ENCODE peak calls at places on chromosomes 12 and 14, in eight cellular contexts. T is fibroblast of pulmonary artery, V is left ventricle myocardium inferior, C is mammary epithelial cell, O is HCT116, X is A549, S is cardiac fibroblast, A is kidney. P is an unnamed sample.

GRCh38 chr12:14893471-14894250 is 8.0 kb upstream of the MGP start:
- DNase-seq in O (no peak), S (peak), A (no peak), C (no peak), T (peak), V (no peak), X (no peak), P (no peak)

GRCh38 chr14:76419399-76419798 is 43.5 kb downstream of the ESRRB start:
- DNase-seq in S (no peak), A (no peak), V (no peak), C (no peak), O (no peak), T (no peak), X (no peak), P (no peak)

GRCh38 chr14:68820999-68821683 is 28.3 kb upstream of the ZFP36L1 start:
- DNase-seq in T (no peak), X (no peak), V (no peak), A (no peak), O (no peak), C (no peak), S (no peak), P (no peak)

GRCh38 chr14:42854061-42854460 is 1247.4 kb downstream of the LRFN5 start:
- DNase-seq in O (no peak), S (no peak), T (no peak), C (no peak), V (no peak), A (no peak), X (no peak), P (peak)

GRCh38 chr12:8603858-8604257 is 8.8 kb downstream of the AICDA start:
- DNase-seq in C (no peak), S (no peak), O (no peak), A (no peak), T (no peak), V (no peak), X (peak), P (no peak)

GRCh38 chr12:16506394-16506793 is 99.6 kb downstream of the LMO3 start:
- DNase-seq in T (no peak), O (no peak), X (no peak), C (no peak), V (no peak), A (no peak), S (no peak), P (no peak)

GRCh38 chr14:24705840-24706239 is 71.8 kb upstream of the GZMB start:
- DNase-seq in V (no peak), O (no peak), A (no peak), X (no peak), S (no peak), C (no peak), T (no peak), P (no peak)

GRCh38 chr12:101732318-101732717 is 6.9 kb downstream of the SYCP3 start:
- DNase-seq in O (no peak), C (no peak), S (no peak), X (no peak), V (no peak), T (no peak), A (no peak), P (no peak)

GRCh38 chr12:120361506-120362208 is 7.3 kb downstream of the MSI1 start:
- DNase-seq in X (no peak), A (peak), T (peak), O (no peak), V (peak), S (peak), C (no peak), P (peak)

GRCh38 chr12:88308825-88309224 is 166.7 kb downstream of the TMTC3 start:
- DNase-seq in V (no peak), S (peak), T (peak), O (no peak), C (peak), X (peak), A (no peak), P (peak)

GRCh38 chr12:93883436-93884154 is 206.4 kb downstream of the CRADD start:
- DNase-seq in S (peak), A (no peak), V (no peak), C (no peak), T (peak), O (no peak), X (peak), P (no peak)

GRCh38 chr12:10374624-10375018 is 15.2 kb downstream of the KLRK1 start:
- DNase-seq in T (no peak), X (no peak), V (no peak), O (no peak), A (no peak), S (no peak), C (no peak), P (no peak)

GRCh38 chr12:121992059-121992879 is 29.4 kb upstream of the BCL7A start:
- DNase-seq in C (peak), O (no peak), T (peak), S (peak), V (no peak), X (peak), A (no peak), P (peak)

GRCh38 chr12:75706786-75707605 is 195.6 kb upstream of the KRR1 start:
- DNase-seq in O (no peak), X (no peak), C (no peak), S (peak), A (no peak), V (no peak), T (peak), P (no peak)

GRCh38 chr12:96571101-96571862 is 81.9 kb downstream of the CFAP54 start:
- DNase-seq in A (no peak), O (no peak), S (no peak), V (no peak), X (no peak), C (no peak), T (no peak), P (no peak)

GRCh38 chr12:117188961-117189724 is 1.1 kb downstream of the FBXO21 start:
- DNase-seq in O (no peak), C (peak), S (peak), X (peak), A (no peak), V (no peak), T (peak), P (peak)

GRCh38 chr12:94148841-94149780 is 734 bp downstream of the PLXNC1 start:
- DNase-seq in C (peak), X (peak), A (peak), O (no peak), V (peak), T (peak), S (peak), P (no peak)

GRCh38 chr14:55071870-55072640 is 20.6 kb downstream of the MAPK1IP1L start:
- DNase-seq in X (peak), T (peak), O (no peak), S (peak), A (no peak), V (peak), C (peak), P (peak)

GRCh38 chr12:121217761-121218160 is 7.8 kb downstream of the P2RX4 start:
- DNase-seq in T (no peak), O (no peak), V (no peak), X (no peak), A (no peak), S (no peak), C (no peak), P (no peak)

GRCh38 chr14:67622675-67623074 is 3.0 kb downstream of the ARG2 start:
- DNase-seq in S (peak), C (peak), O (no peak), A (no peak), V (no peak), T (peak), X (peak), P (peak)

GRCh38 chr12:2739832-2740641 is 54.7 kb upstream of the FKBP4 start:
- DNase-seq in X (peak), T (peak), S (peak), C (no peak), A (no peak), O (no peak), V (no peak), P (peak)

GRCh38 chr12:15599266-15600037 is 189.7 kb downstream of the EPS8 start:
- DNase-seq in C (peak), S (peak), A (no peak), T (peak), O (no peak), X (peak), V (no peak), P (peak)

GRCh38 chr12:58896278-58896677 is 24.0 kb downstream of the LRIG3 start:
- DNase-seq in O (no peak), X (no peak), C (no peak), T (no peak), V (no peak), S (no peak), A (no peak), P (no peak)

GRCh38 chr12:112900298-112901145 is 6.2 kb upstream of the OAS1 start:
- DNase-seq in T (peak), C (peak), A (no peak), X (peak), S (peak), V (no peak), O (peak), P (no peak)

GRCh38 chr12:88552672-88553079 is 27.6 kb downstream of the KITLG start:
- DNase-seq in T (peak), C (peak), A (no peak), X (peak), S (peak), O (no peak), V (no peak), P (no peak)

GRCh38 chr14:42113358-42114070 is 506.8 kb downstream of the LRFN5 start:
- DNase-seq in V (no peak), T (no peak), O (no peak), A (no peak), S (no peak), C (no peak), X (no peak), P (no peak)

GRCh38 chr12:5014269-5014668 is 29.4 kb upstream of the KCNA5 start:
- DNase-seq in X (no peak), O (no peak), V (no peak), A (no peak), S (no peak), T (no peak), C (no peak), P (no peak)

GRCh38 chr14:35406811-35407630 is 2.5 kb upstream of the NFKBIA start:
- DNase-seq in T (peak), S (peak), A (no peak), O (peak), X (peak), C (peak), V (no peak), P (no peak)

GRCh38 chr14:94310248-94310647 is 12.9 kb downstream of the SERPINA6 start:
- DNase-seq in A (no peak), V (no peak), T (no peak), S (no peak), O (no peak), X (no peak), C (no peak), P (no peak)

GRCh38 chr12:101875112-101875961 is 2.0 kb upstream of the DRAM1 start:
- DNase-seq in X (no peak), A (no peak), C (no peak), T (peak), O (no peak), V (no peak), S (peak), P (no peak)

GRCh38 chr12:50419112-50419909 is 18.6 kb downstream of the LARP4 start:
- DNase-seq in O (peak), S (no peak), A (no peak), V (no peak), C (peak), T (no peak), X (peak), P (no peak)

GRCh38 chr12:104958946-104959841 is 1.1 kb upstream of the SLC41A2 start:
- DNase-seq in A (no peak), V (no peak), C (peak), X (no peak), S (peak), O (no peak), T (peak), P (peak)

GRCh38 chr12:105555556-105555973 is 225.1 kb downstream of the C12orf75 start:
- DNase-seq in V (no peak), T (no peak), O (no peak), S (peak), X (peak), C (no peak), A (peak), P (no peak)

GRCh38 chr12:112685321-112685720 is 106.2 kb upstream of the RPH3A start:
- DNase-seq in S (no peak), V (no peak), O (no peak), A (no peak), C (no peak), T (no peak), X (no peak), P (no peak)

GRCh38 chr12:124422142-124422569 is 127.3 kb downstream of the RFLNA start:
- DNase-seq in C (peak), V (no peak), A (peak), S (no peak), O (no peak), T (no peak), X (peak), P (no peak)

GRCh38 chr12:54286042-54286931 is 5.8 kb downstream of the HNRNPA1 start:
- DNase-seq in C (peak), S (no peak), O (no peak), V (no peak), X (no peak), T (no peak), A (no peak), P (no peak)

GRCh38 chr12:54280401-54281260 is at the start of gene HNRNPA1:
- DNase-seq in A (peak), O (peak), S (peak), V (peak), C (peak), T (peak), X (peak), P (peak)

GRCh38 chr12:54287316-54288157 is 7.0 kb downstream of the HNRNPA1 start:
- DNase-seq in T (no peak), X (no peak), A (peak), O (no peak), S (no peak), C (no peak), V (no peak), P (no peak)

GRCh38 chr12:54282949-54283593 is 2.5 kb downstream of the HNRNPA1 start:
- DNase-seq in S (no peak), O (no peak), X (no peak), V (peak), A (no peak), T (no peak), C (no peak), P (no peak)

GRCh38 chr12:54285150-54286041 is 4.9 kb downstream of the HNRNPA1 start:
- DNase-seq in V (no peak), X (no peak), S (peak), O (no peak), C (no peak), T (no peak), A (no peak), P (no peak)
- TF ChIP-seq CTCF in V (no peak), X (peak), S (peak), O (peak), C (peak), T (peak), A (peak), P (peak)

GRCh38 chr12:26666286-26666685 is 166.7 kb downstream of the ITPR2 start:
- DNase-seq in T (peak), X (no peak), A (no peak), C (no peak), V (no peak), S (no peak), O (no peak), P (no peak)
- H3K4me3 ChIP-seq in T (no peak), X (no peak), A (no peak), C (no peak), V (no peak), S (no peak), O (no peak), P (no peak)

DNA sequence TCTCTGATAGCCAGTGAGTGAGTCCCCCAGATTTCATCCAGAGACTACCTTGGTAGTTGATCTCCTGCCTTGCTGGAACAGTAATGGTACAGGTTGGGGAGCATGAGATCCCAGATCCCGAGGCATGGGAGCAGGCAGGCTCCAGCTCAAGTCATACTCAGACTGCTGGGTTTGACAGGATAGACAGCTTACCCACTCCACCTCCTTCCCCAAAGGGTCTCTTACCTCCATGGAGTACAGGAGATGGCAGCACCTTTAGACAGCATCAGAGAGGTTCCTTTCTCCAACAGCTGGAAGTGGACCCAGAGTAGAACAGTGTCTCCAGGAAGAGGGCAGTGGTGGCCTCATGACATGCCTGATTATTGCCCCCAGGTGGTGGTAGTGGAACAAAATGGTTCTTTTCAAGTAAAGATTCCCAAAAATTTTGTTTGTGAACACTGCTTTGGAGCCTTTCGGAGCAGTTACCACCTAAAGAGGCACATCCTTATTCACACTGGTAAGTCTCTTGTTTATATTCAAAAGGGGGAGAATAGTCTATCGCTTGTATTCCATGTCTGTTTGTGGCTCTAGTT is 4.9 kb upstream of the CSAD start:
- DNase-seq in C (no peak), S (no peak), X (no peak), T (no peak), A (no peak), O (no peak), V (no peak), P (no peak)
- TF ChIP-seq CTCF in C (no peak), S (no peak), X (peak), T (no peak), A (no peak), O (peak), V (no peak), P (no peak)

GRCh38 chr12:92556622-92557421 is 146.0 kb upstream of the PLEKHG7 start:
- DNase-seq in X (no peak), S (no peak), T (no peak), A (no peak), C (no peak), O (no peak), V (no peak), P (no peak)

GRCh38 chr12:92553389-92553788 is 149.4 kb upstream of the PLEKHG7 start:
- DNase-seq in A (peak), V (peak), O (no peak), T (peak), S (no peak), X (no peak), C (peak), P (no peak)

GRCh38 chr12:92552412-92553108 is 150.2 kb upstream of the PLEKHG7 start:
- DNase-seq in X (peak), T (no peak), A (no peak), C (peak), S (no peak), O (no peak), V (no peak), P (no peak)

GRCh38 chr12:92556141-92556540 is 146.6 kb upstream of the PLEKHG7 start:
- DNase-seq in S (no peak), O (no peak), T (no peak), A (no peak), V (no peak), C (no peak), X (no peak), P (no peak)

DNA sequence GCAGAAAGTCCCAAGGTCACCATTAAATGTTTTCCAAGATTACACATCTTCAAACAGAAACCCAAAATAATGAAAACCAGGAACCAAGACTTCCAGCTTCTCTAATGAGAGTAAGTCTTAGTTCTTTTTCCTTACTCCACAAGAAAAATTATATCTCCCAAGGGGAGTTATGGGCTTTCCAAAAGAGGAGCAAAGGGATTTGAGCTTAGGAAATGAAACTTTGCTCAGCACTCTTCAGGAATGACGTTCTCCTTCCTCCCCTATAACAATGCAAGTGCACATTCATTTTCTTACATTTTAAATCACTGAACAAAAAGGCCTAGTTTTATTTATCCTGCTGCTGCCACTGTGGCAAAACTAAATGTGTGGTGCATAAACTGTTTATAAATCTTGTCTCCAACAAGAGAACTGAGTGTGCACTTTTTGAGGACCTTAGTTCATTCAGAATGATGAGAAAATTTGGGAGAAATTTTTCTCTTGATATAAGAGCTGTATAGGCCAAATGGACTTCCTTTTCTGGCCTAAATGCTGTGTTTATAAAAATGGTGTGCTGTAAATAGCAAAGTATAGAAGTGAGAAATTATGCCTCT is 148.4 kb upstream of the PLEKHG7 start:
- DNase-seq in A (no peak), S (no peak), C (no peak), X (no peak), O (no peak), V (no peak), T (no peak), P (no peak)
- H3K4me3 ChIP-seq in A (no peak), S (no peak), C (no peak), X (no peak), O (no peak), V (no peak), T (no peak), P (no peak)

GRCh38 chr14:89533761-89534160 is 116.7 kb upstream of the FOXN3 start:
- DNase-seq in A (no peak), S (no peak), X (no peak), C (no peak), T (no peak), V (no peak), O (no peak), P (no peak)

GRCh38 chr14:89540009-89540829 is 123.2 kb upstream of the FOXN3 start:
- DNase-seq in A (no peak), X (no peak), C (no peak), S (peak), O (no peak), T (peak), V (no peak), P (no peak)

GRCh38 chr14:89534896-89535615 is 118.0 kb upstream of the FOXN3 start:
- DNase-seq in T (peak), A (no peak), X (no peak), C (peak), S (peak), O (no peak), V (no peak), P (no peak)

GRCh38 chr14:89540830-89541470 is 123.9 kb upstream of the FOXN3 start:
- DNase-seq in T (peak), X (peak), S (peak), C (peak), O (no peak), A (no peak), V (no peak), P (no peak)

GRCh38 chr14:89537911-89538310 is 120.9 kb upstream of the FOXN3 start:
- DNase-seq in A (no peak), X (no peak), T (no peak), O (no peak), V (no peak), C (no peak), S (no peak), P (no peak)
- TF ChIP-seq CTCF in A (no peak), X (no peak), T (no peak), O (peak), V (no peak), C (no peak), S (no peak), P (no peak)